ENCODE peak calls at places on chromosomes 5 and 9, in nine cellular contexts. One of them, this sample, is unnamed.

GRCh38 chr9:127539259-127539981 is 72.7 kb upstream of the STXBP1 start:
- DNase-seq in body of pancreas: no peak
- DNase-seq in fibroblast of the aortic adventitia: peak
- DNase-seq in DND-41: no peak
- DNase-seq in type B pancreatic cell: no peak
- DNase-seq in GM23338: no peak
- DNase-seq in PC-9: no peak
- DNase-seq in cardiac fibroblast: no peak
- DNase-seq in left ventricle myocardium inferior: no peak
- DNase-seq in this sample: no peak

GRCh38 chr9:109986423-109987055 is 206.5 kb downstream of the PALM2AKAP2 start:
- DNase-seq in body of pancreas: no peak
- DNase-seq in GM23338: no peak
- DNase-seq in type B pancreatic cell: no peak
- DNase-seq in DND-41: no peak
- DNase-seq in fibroblast of the aortic adventitia: peak
- DNase-seq in PC-9: peak
- DNase-seq in left ventricle myocardium inferior: no peak
- DNase-seq in cardiac fibroblast: peak
- DNase-seq in this sample: no peak

GRCh38 chr5:83562817-83563557 is 91.4 kb downstream of the VCAN start:
- DNase-seq in body of pancreas: no peak
- DNase-seq in left ventricle myocardium inferior: no peak
- DNase-seq in PC-9: no peak
- DNase-seq in DND-41: no peak
- DNase-seq in type B pancreatic cell: no peak
- DNase-seq in cardiac fibroblast: peak
- DNase-seq in GM23338: no peak
- DNase-seq in fibroblast of the aortic adventitia: peak
- DNase-seq in this sample: no peak

GRCh38 chr9:70143394-70144130 is 99.9 kb downstream of the MAMDC2 start:
- DNase-seq in cardiac fibroblast: no peak
- DNase-seq in GM23338: no peak
- DNase-seq in type B pancreatic cell: no peak
- DNase-seq in PC-9: no peak
- DNase-seq in fibroblast of the aortic adventitia: no peak
- DNase-seq in body of pancreas: no peak
- DNase-seq in left ventricle myocardium inferior: no peak
- DNase-seq in DND-41: no peak
- DNase-seq in this sample: no peak

GRCh38 chr9:93041108-93041802 is 17.2 kb upstream of the SUSD3 start:
- DNase-seq in body of pancreas: no peak
- DNase-seq in GM23338: peak
- DNase-seq in type B pancreatic cell: no peak
- DNase-seq in DND-41: no peak
- DNase-seq in cardiac fibroblast: peak
- DNase-seq in left ventricle myocardium inferior: no peak
- DNase-seq in fibroblast of the aortic adventitia: no peak
- DNase-seq in PC-9: no peak
- DNase-seq in this sample: peak

GRCh38 chr9:73116030-73116429 is 35.6 kb upstream of the ANXA1 start:
- DNase-seq in fibroblast of the aortic adventitia: peak
- DNase-seq in left ventricle myocardium inferior: no peak
- DNase-seq in type B pancreatic cell: no peak
- DNase-seq in cardiac fibroblast: peak
- DNase-seq in GM23338: no peak
- DNase-seq in body of pancreas: no peak
- DNase-seq in DND-41: no peak
- DNase-seq in PC-9: no peak
- DNase-seq in this sample: no peak

GRCh38 chr5:171592741-171593140 is 173.3 kb downstream of the FGF18 start:
- DNase-seq in cardiac fibroblast: no peak
- DNase-seq in PC-9: no peak
- DNase-seq in type B pancreatic cell: no peak
- DNase-seq in fibroblast of the aortic adventitia: peak
- DNase-seq in GM23338: no peak
- DNase-seq in DND-41: no peak
- DNase-seq in body of pancreas: no peak
- DNase-seq in left ventricle myocardium inferior: no peak
- DNase-seq in this sample: no peak

GRCh38 chr5:99460701-99461100 is 531.9 kb upstream of the CHD1 start:
- DNase-seq in fibroblast of the aortic adventitia: no peak
- DNase-seq in cardiac fibroblast: no peak
- DNase-seq in GM23338: no peak
- DNase-seq in PC-9: no peak
- DNase-seq in DND-41: no peak
- DNase-seq in type B pancreatic cell: no peak
- DNase-seq in body of pancreas: no peak
- DNase-seq in left ventricle myocardium inferior: no peak
- DNase-seq in this sample: no peak

GRCh38 chr9:98678244-98678842 is 30.4 kb downstream of the GABBR2 start:
- DNase-seq in type B pancreatic cell: no peak
- DNase-seq in GM23338: peak
- DNase-seq in left ventricle myocardium inferior: no peak
- DNase-seq in body of pancreas: no peak
- DNase-seq in DND-41: no peak
- DNase-seq in fibroblast of the aortic adventitia: no peak
- DNase-seq in PC-9: no peak
- DNase-seq in cardiac fibroblast: no peak
- DNase-seq in this sample: peak

GRCh38 chr5:1378096-1378495 is 33.2 kb upstream of the CLPTM1L start:
- DNase-seq in DND-41: no peak
- DNase-seq in PC-9: no peak
- DNase-seq in GM23338: no peak
- DNase-seq in left ventricle myocardium inferior: no peak
- DNase-seq in cardiac fibroblast: no peak
- DNase-seq in body of pancreas: no peak
- DNase-seq in fibroblast of the aortic adventitia: no peak
- DNase-seq in type B pancreatic cell: no peak
- DNase-seq in this sample: no peak

DNA sequence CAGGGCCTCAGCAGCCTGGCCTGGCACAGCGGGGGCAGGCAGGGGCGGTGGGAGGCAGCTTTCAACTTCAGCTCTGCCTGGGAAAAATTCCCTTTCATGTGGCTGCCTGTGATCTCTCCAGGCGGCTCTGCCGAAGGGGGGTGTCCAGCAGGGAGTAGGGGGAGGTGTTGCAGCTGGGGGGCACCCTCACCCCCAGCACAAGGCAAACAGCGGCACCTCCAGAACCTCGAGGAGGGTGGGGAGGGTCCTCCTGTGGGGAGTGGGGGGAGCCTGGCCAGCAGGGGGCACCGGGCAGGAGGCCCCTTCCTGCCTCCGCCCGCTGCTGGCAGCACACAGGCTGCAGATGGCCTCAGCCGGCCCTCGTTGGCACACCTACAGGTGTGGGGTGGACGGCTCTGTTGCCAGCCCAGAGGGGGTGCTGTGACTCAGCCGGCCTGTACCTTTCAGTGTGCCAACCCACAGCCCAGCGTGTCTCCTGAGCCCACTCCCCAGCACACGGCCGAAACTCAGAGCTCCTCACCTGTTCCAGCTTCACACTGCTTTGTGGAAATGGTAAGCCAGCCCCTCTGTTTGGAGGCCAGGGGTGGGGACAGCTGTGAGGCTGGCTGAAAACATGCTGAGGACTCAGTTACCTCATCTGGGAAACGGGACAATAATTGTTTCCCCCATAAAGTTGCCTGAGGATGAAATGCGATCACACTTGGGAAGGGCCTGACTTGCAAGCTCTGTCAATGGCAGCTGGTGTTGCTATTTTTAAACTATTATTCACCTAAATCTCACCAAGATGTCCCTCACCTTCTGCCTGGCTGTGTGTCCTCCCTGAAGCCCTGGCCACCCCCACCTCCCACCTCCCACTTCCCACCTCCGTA is 37.0 kb downstream of the CXXC5 start:
- DNase-seq in body of pancreas: peak
- DNase-seq in DND-41: peak
- DNase-seq in fibroblast of the aortic adventitia: no peak
- DNase-seq in GM23338: peak
- DNase-seq in cardiac fibroblast: no peak
- DNase-seq in left ventricle myocardium inferior: peak
- DNase-seq in PC-9: no peak
- DNase-seq in type B pancreatic cell: no peak
- DNase-seq in this sample: no peak
- TF ChIP-seq CTCF in body of pancreas: peak
- TF ChIP-seq CTCF in DND-41: peak
- TF ChIP-seq CTCF in fibroblast of the aortic adventitia: no peak
- TF ChIP-seq CTCF in GM23338: peak
- TF ChIP-seq CTCF in cardiac fibroblast: no peak
- TF ChIP-seq CTCF in left ventricle myocardium inferior: peak
- TF ChIP-seq CTCF in PC-9: peak
- TF ChIP-seq CTCF in type B pancreatic cell: peak
- TF ChIP-seq CTCF in this sample: no peak

GRCh38 chr5:11906495-11906894 is 2.2 kb upstream of the CTNND2 start:
- DNase-seq in DND-41: no peak
- DNase-seq in PC-9: no peak
- DNase-seq in body of pancreas: no peak
- DNase-seq in left ventricle myocardium inferior: no peak
- DNase-seq in cardiac fibroblast: no peak
- DNase-seq in type B pancreatic cell: no peak
- DNase-seq in GM23338: no peak
- DNase-seq in fibroblast of the aortic adventitia: no peak
- DNase-seq in this sample: no peak
- TF ChIP-seq CTCF in DND-41: no peak
- TF ChIP-seq CTCF in PC-9: no peak
- TF ChIP-seq CTCF in body of pancreas: no peak
- TF ChIP-seq CTCF in left ventricle myocardium inferior: no peak
- TF ChIP-seq CTCF in cardiac fibroblast: no peak
- TF ChIP-seq CTCF in type B pancreatic cell: no peak
- TF ChIP-seq CTCF in GM23338: no peak
- TF ChIP-seq CTCF in fibroblast of the aortic adventitia: no peak
- TF ChIP-seq CTCF in this sample: no peak

GRCh38 chr5:138082033-138082432 is 1.8 kb upstream of the WNT8A start:
- DNase-seq in left ventricle myocardium inferior: no peak
- DNase-seq in body of pancreas: no peak
- DNase-seq in GM23338: peak
- DNase-seq in cardiac fibroblast: no peak
- DNase-seq in DND-41: peak
- DNase-seq in type B pancreatic cell: no peak
- DNase-seq in fibroblast of the aortic adventitia: no peak
- DNase-seq in PC-9: no peak
- DNase-seq in this sample: no peak
- TF ChIP-seq CTCF in left ventricle myocardium inferior: no peak
- TF ChIP-seq CTCF in body of pancreas: no peak
- TF ChIP-seq CTCF in GM23338: peak
- TF ChIP-seq CTCF in cardiac fibroblast: peak
- TF ChIP-seq CTCF in DND-41: peak
- TF ChIP-seq CTCF in type B pancreatic cell: no peak
- TF ChIP-seq CTCF in fibroblast of the aortic adventitia: no peak
- TF ChIP-seq CTCF in PC-9: no peak
- TF ChIP-seq CTCF in this sample: no peak

GRCh38 chr5:76485511-76485910 is 82.4 kb downstream of the IQGAP2 start:
- DNase-seq in fibroblast of the aortic adventitia: no peak
- DNase-seq in GM23338: no peak
- DNase-seq in body of pancreas: no peak
- DNase-seq in DND-41: no peak
- DNase-seq in PC-9: no peak
- DNase-seq in cardiac fibroblast: no peak
- DNase-seq in type B pancreatic cell: no peak
- DNase-seq in left ventricle myocardium inferior: no peak
- DNase-seq in this sample: no peak

GRCh38 chr5:76487784-76488183 is 84.7 kb downstream of the IQGAP2 start:
- DNase-seq in cardiac fibroblast: no peak
- DNase-seq in type B pancreatic cell: no peak
- DNase-seq in fibroblast of the aortic adventitia: no peak
- DNase-seq in GM23338: no peak
- DNase-seq in DND-41: no peak
- DNase-seq in left ventricle myocardium inferior: no peak
- DNase-seq in body of pancreas: no peak
- DNase-seq in PC-9: no peak
- DNase-seq in this sample: no peak

GRCh38 chr5:76479973-76480667 is 77.0 kb downstream of the IQGAP2 start:
- DNase-seq in cardiac fibroblast: no peak
- DNase-seq in fibroblast of the aortic adventitia: no peak
- DNase-seq in left ventricle myocardium inferior: no peak
- DNase-seq in PC-9: no peak
- DNase-seq in type B pancreatic cell: no peak
- DNase-seq in DND-41: no peak
- DNase-seq in GM23338: no peak
- DNase-seq in body of pancreas: no peak
- DNase-seq in this sample: no peak

GRCh38 chr5:76482961-76483360 is 79.9 kb downstream of the IQGAP2 start:
- DNase-seq in fibroblast of the aortic adventitia: no peak
- DNase-seq in cardiac fibroblast: no peak
- DNase-seq in GM23338: no peak
- DNase-seq in DND-41: no peak
- DNase-seq in body of pancreas: no peak
- DNase-seq in PC-9: no peak
- DNase-seq in left ventricle myocardium inferior: no peak
- DNase-seq in type B pancreatic cell: no peak
- DNase-seq in this sample: no peak

GRCh38 chr5:76483433-76483832 is 80.3 kb downstream of the IQGAP2 start:
- DNase-seq in cardiac fibroblast: no peak
- DNase-seq in type B pancreatic cell: no peak
- DNase-seq in body of pancreas: no peak
- DNase-seq in fibroblast of the aortic adventitia: no peak
- DNase-seq in GM23338: peak
- DNase-seq in left ventricle myocardium inferior: no peak
- DNase-seq in PC-9: no peak
- DNase-seq in DND-41: no peak
- DNase-seq in this sample: no peak
- TF ChIP-seq CTCF in cardiac fibroblast: no peak
- TF ChIP-seq CTCF in type B pancreatic cell: no peak
- TF ChIP-seq CTCF in body of pancreas: no peak
- TF ChIP-seq CTCF in fibroblast of the aortic adventitia: no peak
- TF ChIP-seq CTCF in GM23338: no peak
- TF ChIP-seq CTCF in left ventricle myocardium inferior: no peak
- TF ChIP-seq CTCF in PC-9: no peak
- TF ChIP-seq CTCF in DND-41: no peak
- TF ChIP-seq CTCF in this sample: no peak